ENCODE peak calls at places on chromosomes 3 and 15, in seven cellular contexts. F is left kidney; Y is activated effector memory CD4-positive, alpha-beta T cell treated with Interleukin-2 at 50 U/mL for 16 hours; K is D341Med; Z is EL; Q is mesothelial cell of epicardium; O is iPS DF 19.7. H is an unnamed sample.

GRCh38 chr3:172918165-172918564 is 167.6 kb downstream of the ECT2 start:
- DNase-seq in F (peak), Y (no peak), K (no peak), O (no peak), Z (peak), Q (no peak), H (no peak)

GRCh38 chr15:43207024-43207423 is 13.8 kb downstream of the EPB42 start:
- DNase-seq in Z (no peak), O (no peak), F (no peak), Y (no peak), K (no peak), Q (no peak), H (no peak)

GRCh38 chr3:171994646-171995441 is 44.5 kb upstream of the FNDC3B start:
- DNase-seq in Q (no peak), Z (peak), Y (no peak), O (no peak), F (no peak), K (no peak), H (no peak)

GRCh38 chr3:32954506-32954905 is 3.1 kb downstream of the CCR4 start:
- DNase-seq in F (no peak), Z (no peak), Y (no peak), O (no peak), Q (no peak), K (no peak), H (no peak)

GRCh38 chr3:144085964-144086363 is 114.3 kb downstream of the DIPK2A start:
- DNase-seq in F (peak), Q (no peak), K (no peak), O (no peak), Y (no peak), Z (peak), H (no peak)

GRCh38 chr3:58563386-58564035 is 13.7 kb downstream of the FAM107A start:
- DNase-seq in O (no peak), F (no peak), Z (peak), K (peak), Q (no peak), Y (no peak), H (no peak)

GRCh38 chr15:41661078-41661528 is 898 bp downstream of the MGA start:
- DNase-seq in Q (no peak), O (no peak), F (no peak), Y (no peak), K (no peak), Z (no peak), H (no peak)

GRCh38 chr15:28995193-28995592 is 109.4 kb downstream of the APBA2 start:
- DNase-seq in Y (no peak), K (no peak), Z (no peak), O (no peak), Q (no peak), F (no peak), H (no peak)

GRCh38 chr3:33636125-33636855 is 81.8 kb downstream of the CLASP2 start:
- DNase-seq in K (peak), O (peak), Q (no peak), F (peak), Y (no peak), Z (peak), H (peak)

GRCh38 chr3:87873136-87873535 is 185.7 kb downstream of the CGGBP1 start:
- DNase-seq in Z (peak), K (no peak), O (no peak), F (no peak), Y (no peak), Q (no peak), H (no peak)

GRCh38 chr3:175598740-175599139 is 739.6 kb downstream of the NAALADL2 start:
- DNase-seq in Y (no peak), F (no peak), Z (no peak), O (no peak), K (no peak), Q (no peak), H (no peak)

GRCh38 chr15:70492240-70493177 is 270.8 kb downstream of the UACA start:
- DNase-seq in K (no peak), Y (peak), F (no peak), O (no peak), Z (peak), Q (no peak), H (peak)

GRCh38 chr3:7309707-7310106 is 448.8 kb downstream of the GRM7 start:
- DNase-seq in F (peak), K (no peak), Z (no peak), Y (no peak), O (no peak), Q (no peak), H (no peak)

GRCh38 chr15:62853114-62853832 is 189.3 kb upstream of the TPM1 start:
- DNase-seq in Y (no peak), K (no peak), Q (no peak), F (no peak), Z (peak), O (no peak), H (no peak)

GRCh38 chr3:16770792-16771191 is 114.0 kb upstream of the PLCL2 start:
- DNase-seq in Q (no peak), F (peak), Z (no peak), K (no peak), Y (no peak), O (no peak), H (no peak)

GRCh38 chr3:143479727-143480126 is 360.2 kb downstream of the CHST2 start:
- DNase-seq in O (no peak), Q (no peak), F (no peak), Y (no peak), K (no peak), Z (no peak), H (no peak)

GRCh38 chr3:100354850-100355249 is 20.3 kb downstream of the NIT2 start:
- DNase-seq in Q (no peak), K (no peak), F (no peak), O (no peak), Y (no peak), Z (no peak), H (no peak)

GRCh38 chr3:114624676-114625181 is 330.9 kb downstream of the TIGIT start:
- DNase-seq in Q (no peak), K (no peak), F (peak), Z (peak), O (no peak), Y (no peak), H (peak)

GRCh38 chr3:182248349-182248880 is 536.7 kb downstream of the SOX2 start:
- DNase-seq in F (no peak), Y (no peak), K (no peak), Q (no peak), O (no peak), Z (no peak), H (peak)

GRCh38 chr15:31402511-31403056 is 75.9 kb downstream of the KLF13 start:
- DNase-seq in O (no peak), Q (no peak), Z (no peak), Y (no peak), F (peak), K (peak), H (peak)

GRCh38 chr3:189383630-189384029 is 211.9 kb downstream of the TPRG1 start:
- DNase-seq in F (peak), K (no peak), Z (no peak), Y (no peak), Q (no peak), O (no peak), H (no peak)

GRCh38 chr3:126501054-126501453 is 16.5 kb downstream of the UROC1 start:
- DNase-seq in Y (no peak), Q (no peak), Z (no peak), F (peak), O (no peak), K (no peak), H (no peak)

GRCh38 chr3:62134061-62134496 is 239.3 kb downstream of the FEZF2 start:
- DNase-seq in K (no peak), Y (no peak), O (no peak), F (no peak), Z (peak), Q (no peak), H (no peak)

GRCh38 chr3:160006282-160007163 is 17.9 kb downstream of the IL12A start:
- DNase-seq in Q (no peak), K (peak), F (peak), Y (no peak), O (no peak), Z (peak), H (peak)

H was measured in SK-N-DZ.